ENCODE peak calls at places on chromosomes 5 and 9, in seven cellular contexts. G is GM12878, X is GM12891, U is SK-N-SH, E is H1, K is K562, O is HepG2. W is an unnamed sample.

GRCh38 chr5:108028411-108028810 is 353.5 kb downstream of the FBXL17 start:
- DNase-seq in G (no peak), X (no peak), U (peak; percentile 16), E (no peak), K (no peak), O (no peak), W (no peak)

GRCh38 chr5:16812448-16812847 is 123.6 kb downstream of the MYO10 start:
- DNase-seq in G (no peak), X (no peak), U (no peak), E (no peak), K (no peak), O (peak; percentile 10), W (no peak)

GRCh38 chr5:5229405-5229804 is 89.3 kb downstream of the ADAMTS16 start:
- DNase-seq in G (no peak), X (no peak), U (no peak), E (no peak), K (no peak), O (no peak), W (no peak)

GRCh38 chr9:91825422-91825821 is 124.6 kb downstream of the ROR2 start:
- DNase-seq in G (no peak), X (no peak), U (no peak), E (no peak), K (no peak), O (no peak), W (no peak)

GRCh38 chr9:4592886-4593285 is 69.2 kb upstream of the PLPP6 start:
- DNase-seq in G (no peak), X (no peak), U (no peak), E (no peak), K (no peak), O (no peak), W (no peak)

GRCh38 chr9:127858041-127858512 is 3.6 kb upstream of the ENG start:
- DNase-seq in G (no peak), X (no peak), U (peak; percentile 82), E (no peak), K (no peak), O (no peak), W (no peak)

GRCh38 chr5:81165493-81166119 is 67.5 kb upstream of the CKMT2 start:
- DNase-seq in G (no peak), X (peak; percentile 46), U (peak; percentile 72), E (peak; percentile 38), K (peak; percentile 68), O (peak; percentile 67), W (peak; percentile 45)

GRCh38 chr5:137487600-137487999 is 11.5 kb downstream of the SPOCK1 start:
- DNase-seq in G (no peak), X (no peak), U (no peak), E (no peak), K (no peak), O (no peak), W (no peak)

GRCh38 chr5:63686938-63687337 is 275.3 kb downstream of the HTR1A start:
- DNase-seq in G (no peak), X (no peak), U (no peak), E (no peak), K (no peak), O (no peak), W (no peak)

DNA sequence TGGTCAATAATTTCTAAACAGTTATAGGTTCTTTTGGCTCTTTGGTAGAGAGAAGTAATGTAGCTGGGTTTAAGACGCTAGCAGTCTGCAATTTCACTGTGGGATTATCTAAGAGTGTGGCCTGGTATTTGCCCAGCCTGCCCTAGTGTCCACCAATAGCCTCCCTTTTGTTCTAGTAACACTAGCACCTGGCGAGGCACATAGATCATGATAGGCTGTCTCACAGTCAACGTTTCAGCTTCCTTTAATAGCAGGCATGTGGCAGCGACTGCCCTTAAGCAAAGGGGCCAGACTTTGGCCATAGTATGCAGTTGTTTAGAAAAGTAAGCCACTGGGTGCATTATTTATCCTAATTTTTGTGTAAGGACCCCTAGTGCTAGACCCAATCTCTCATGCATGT is 274.4 kb downstream of the HTR1A start:
- DNase-seq in G (no peak), X (no peak), U (no peak), E (no peak), K (no peak), O (no peak), W (no peak)
- TF ChIP-seq TAF1 in G (no peak), X (no peak), U (no peak), E (no peak), K (no peak), O (no peak), W (no peak)

DNA sequence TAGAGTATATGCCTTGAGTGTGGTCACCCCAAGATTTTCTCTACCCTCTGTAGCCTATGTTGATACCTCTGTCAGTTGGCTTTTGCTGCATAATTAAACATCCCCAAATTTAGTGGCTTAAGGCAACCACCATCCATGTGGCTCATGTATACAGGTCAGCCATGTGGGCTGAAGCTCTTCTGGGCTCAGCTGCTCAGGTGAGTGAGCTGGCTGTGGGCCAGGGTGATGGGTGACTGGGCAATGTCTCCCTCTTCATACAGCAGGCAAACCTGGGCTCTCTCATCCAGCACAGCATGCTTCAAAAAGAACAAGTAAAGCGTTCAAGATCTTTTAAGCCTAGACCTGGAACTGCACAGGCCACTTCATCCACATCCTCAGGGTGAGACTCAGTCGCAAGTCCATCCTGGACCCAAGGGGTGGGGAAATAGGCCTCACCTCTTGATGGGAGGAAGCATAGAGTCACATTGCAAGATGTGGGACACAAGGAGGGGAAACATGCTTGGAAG is 188.2 kb upstream of the TAS2R1 start:
- DNase-seq in G (no peak), X (no peak), U (no peak), E (no peak), K (no peak), O (no peak), W (no peak)
- TF ChIP-seq POLR2AphosphoS5 in G (no peak), X (no peak), U (no peak), E (no peak), K (no peak), O (no peak), W (no peak)

GRCh38 chr5:122091942-122092600 is 14.0 kb upstream of the LOX start:
- DNase-seq in G (no peak), X (no peak), U (no peak), E (no peak), K (peak; percentile 61), O (no peak), W (no peak)
- TF ChIP-seq TAF1 in G (no peak), X (no peak), U (no peak), E (no peak), K (no peak), O (no peak), W (no peak)

DNA sequence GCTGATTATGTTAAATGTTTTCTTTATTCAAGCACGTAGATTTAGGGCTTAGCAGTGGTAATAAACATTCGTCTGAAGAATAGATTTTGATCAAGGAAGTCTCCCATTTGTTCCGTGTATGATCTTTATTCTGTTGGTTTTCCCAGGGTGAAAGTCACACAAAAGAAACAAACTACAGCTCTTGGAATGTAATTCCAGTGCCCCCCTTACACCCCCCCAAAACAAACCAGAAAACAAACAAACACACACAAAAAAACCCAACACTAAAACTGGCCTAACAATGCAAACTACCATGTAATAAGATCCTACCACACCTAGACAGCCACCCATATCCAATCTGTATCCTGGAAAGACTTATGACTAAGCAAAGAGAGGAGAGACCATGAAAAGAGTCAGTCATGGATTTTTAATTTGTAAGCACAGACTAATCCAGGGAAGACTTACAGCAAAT is 196.2 kb upstream of the ELL2 start:
- DNase-seq in G (no peak), X (no peak), U (no peak), E (no peak), K (no peak), O (no peak), W (no peak)
- TF ChIP-seq POLR2AphosphoS5 in G (no peak), X (no peak), U (no peak), E (no peak), K (no peak), O (no peak), W (no peak)

GRCh38 chr5:69231851-69232250 is 2.8 kb upstream of the CDK7 start:
- DNase-seq in G (no peak), X (no peak), U (no peak), E (no peak), K (no peak), O (no peak), W (no peak)
- TF ChIP-seq TAF1 in G (no peak), X (no peak), U (no peak), E (no peak), K (no peak), O (no peak), W (no peak)

W was measured in GM12892.